ENCODE peak calls at places on chromosomes 12 and 14, in nine cellular contexts. J is right lobe of liver; T is T-cell; K is activated naive CD8-positive, alpha-beta T cell treated with anti-CD3 and anti-CD28 coated beads, Interleukin-2, amount 10 ng/mL, durations not matched to agents 7 days and 5 days; Z is GM23338; F is stimulated activated memory B cell treated with anti-CD40 and anti-IgM and Interleukin-4, amounts not matched to agents 10 μg/mL and 1 μg/mL and 100 μg/mL, for 72 hours; W is Right ventricle myocardium superior; V is heart left ventricle; O is A549. U is an unnamed sample.

GRCh38 chr12:122030427-122030825 is 8.7 kb downstream of the BCL7A start:
- ATAC-seq in K (no peak), Z (no peak), O (no peak), J (peak), V (no peak), W (no peak), T (no peak), F (peak), U (no peak)

GRCh38 chr12:58105225-58106119 is 164.1 kb downstream of the ATP23 start:
- ATAC-seq in K (no peak), T (no peak), Z (no peak), W (peak), J (no peak), O (peak), F (no peak), V (peak), U (no peak)

GRCh38 chr14:70118064-70118463 is 70.7 kb downstream of the SLC8A3 start:
- ATAC-seq in J (peak), Z (no peak), T (no peak), W (no peak), O (no peak), F (no peak), K (no peak), V (no peak), U (no peak)

GRCh38 chr14:41605550-41606248 is 977 bp upstream of the LRFN5 start:
- ATAC-seq in T (no peak), W (no peak), K (no peak), Z (peak), V (no peak), J (no peak), O (no peak), F (no peak), U (no peak)

GRCh38 chr12:121787063-121787774 is 6.3 kb downstream of the RHOF start:
- ATAC-seq in O (peak), W (peak), K (no peak), Z (no peak), V (no peak), F (no peak), J (no peak), T (peak), U (no peak)

GRCh38 chr14:64500088-64500487 is 3.5 kb downstream of the ZBTB25 start:
- ATAC-seq in V (no peak), Z (no peak), W (no peak), K (no peak), F (no peak), T (no peak), J (no peak), O (no peak), U (no peak)

GRCh38 chr14:59306775-59307174 is 118.3 kb downstream of the DAAM1 start:
- ATAC-seq in K (no peak), W (no peak), Z (no peak), O (peak), F (no peak), T (no peak), J (no peak), V (no peak), U (peak)

GRCh38 chr12:62895351-62895750 is 39.6 kb downstream of the PPM1H start:
- ATAC-seq in V (no peak), J (no peak), F (no peak), W (no peak), T (no peak), K (no peak), O (no peak), Z (no peak), U (no peak)

GRCh38 chr12:132423251-132424117 is 66.5 kb upstream of the FBRSL1 start:
- ATAC-seq in F (peak), V (no peak), K (no peak), Z (peak), T (no peak), J (no peak), O (peak), W (no peak), U (peak)

GRCh38 chr12:18320036-18320617 is 58.8 kb downstream of the PIK3C2G start:
- ATAC-seq in O (peak), K (no peak), V (no peak), J (peak), T (no peak), W (peak), F (peak), Z (peak), U (no peak)

GRCh38 chr12:48788852-48789775 is at the start of gene ADCY6:
- ATAC-seq in J (peak), V (no peak), T (peak), F (peak), W (peak), Z (peak), K (peak), O (peak), U (no peak)

GRCh38 chr14:37721976-37722659 is 126.7 kb downstream of the TTC6 start:
- ATAC-seq in K (no peak), V (no peak), Z (no peak), T (no peak), J (no peak), F (no peak), O (no peak), W (no peak), U (no peak)

GRCh38 chr14:60515696-60516284 is 6.8 kb downstream of the SIX6 start:
- ATAC-seq in Z (peak), J (peak), F (no peak), K (no peak), T (peak), O (no peak), W (no peak), V (no peak), U (no peak)

GRCh38 chr14:37792124-37792523 is 196.7 kb downstream of the TTC6 start:
- ATAC-seq in T (no peak), K (no peak), V (no peak), J (no peak), W (no peak), O (no peak), F (no peak), Z (no peak), U (no peak)

GRCh38 chr14:96916751-96917150 is 119.6 kb downstream of the VRK1 start:
- ATAC-seq in W (no peak), T (no peak), Z (no peak), K (no peak), V (no peak), J (no peak), F (no peak), O (no peak), U (no peak)

GRCh38 chr12:30440826-30441602 is 254.7 kb downstream of the IPO8 start:
- ATAC-seq in V (no peak), F (no peak), T (no peak), W (no peak), J (peak), Z (peak), O (peak), K (no peak), U (no peak)

GRCh38 chr14:22112004-22112403 is 438.4 kb upstream of the OR4E1 start:
- ATAC-seq in J (no peak), Z (peak), O (no peak), W (no peak), F (no peak), T (no peak), K (no peak), V (no peak), U (no peak)